ENCODE peak calls at places on chromosomes 4 and X, in nine cellular contexts. W is tibial artery, N is kidney, I is ascending aorta, F is cardiac muscle cell, J is body of pancreas, X is lung, E is heart left ventricle, H is psoas muscle. T is an unnamed sample.

GRCh38 chrX:43618376-43619205 is 37.5 kb upstream of the MAOA start:
- DNase-seq in F (no peak), H (no peak), N (no peak), J (no peak), W (no peak), X (no peak), I (no peak), E (no peak), T (no peak)

GRCh38 chr4:44150091-44150576 is 298.5 kb downstream of the KCTD8 start:
- DNase-seq in W (no peak), N (no peak), E (no peak), I (no peak), F (no peak), H (no peak), X (no peak), J (no peak), T (no peak)

GRCh38 chr4:99965173-99965572 is 15.1 kb upstream of the H2AZ1 start:
- DNase-seq in F (no peak), J (no peak), I (no peak), N (no peak), E (no peak), H (no peak), X (no peak), W (no peak), T (no peak)

GRCh38 chr4:14520171-14520570 is 482.1 kb upstream of the CPEB2 start:
- DNase-seq in W (no peak), J (no peak), E (no peak), I (no peak), F (no peak), X (no peak), N (no peak), H (no peak), T (no peak)

GRCh38 chr4:2259541-2260267 is 2.2 kb downstream of the MXD4 start:
- DNase-seq in E (peak; percentile 33), N (no peak), W (peak; percentile 67), F (no peak), X (no peak), H (peak; percentile 12), I (peak; percentile 4), J (peak; percentile 1), T (no peak)

GRCh38 chr4:176840166-176840565 is 47.4 kb upstream of the VEGFC start:
- DNase-seq in E (no peak), X (no peak), H (no peak), N (no peak), J (no peak), I (no peak), F (no peak), W (no peak), T (no peak)

GRCh38 chr4:80017125-80017854 is 55.7 kb downstream of the ANTXR2 start:
- DNase-seq in H (no peak), E (no peak), N (no peak), J (no peak), W (no peak), I (no peak), X (no peak), F (peak; percentile 5), T (no peak)

GRCh38 chrX:84441143-84441542 is 61.1 kb downstream of the HDX start:
- DNase-seq in E (no peak), I (no peak), H (no peak), N (no peak), F (no peak), J (no peak), W (no peak), X (no peak), T (no peak)

GRCh38 chr4:90281956-90282355 is 154.8 kb downstream of the CCSER1 start:
- DNase-seq in N (no peak), F (no peak), J (no peak), W (no peak), E (no peak), I (no peak), X (no peak), H (no peak), T (no peak)

GRCh38 chrX:41302293-41302868 is 31.6 kb upstream of the DDX3X start:
- DNase-seq in J (no peak), X (no peak), I (no peak), F (no peak), H (no peak), W (no peak), E (no peak), N (no peak), T (no peak)

GRCh38 chr4:89422441-89422950 is 114.9 kb upstream of the GPRIN3 start:
- DNase-seq in E (no peak), N (no peak), J (no peak), I (no peak), H (no peak), X (no peak), F (no peak), W (no peak), T (no peak)

GRCh38 chr4:41963105-41963504 is 18.5 kb upstream of the DCAF4L1 start:
- DNase-seq in W (no peak), F (peak; percentile 23), H (no peak), X (no peak), N (no peak), J (no peak), I (no peak), E (no peak), T (no peak)

GRCh38 chrX:129769467-129770154 is 10.1 kb upstream of the SASH3 start:
- DNase-seq in I (no peak), F (no peak), X (no peak), W (no peak), N (no peak), H (no peak), E (no peak), J (peak; percentile 23), T (no peak)

DNA sequence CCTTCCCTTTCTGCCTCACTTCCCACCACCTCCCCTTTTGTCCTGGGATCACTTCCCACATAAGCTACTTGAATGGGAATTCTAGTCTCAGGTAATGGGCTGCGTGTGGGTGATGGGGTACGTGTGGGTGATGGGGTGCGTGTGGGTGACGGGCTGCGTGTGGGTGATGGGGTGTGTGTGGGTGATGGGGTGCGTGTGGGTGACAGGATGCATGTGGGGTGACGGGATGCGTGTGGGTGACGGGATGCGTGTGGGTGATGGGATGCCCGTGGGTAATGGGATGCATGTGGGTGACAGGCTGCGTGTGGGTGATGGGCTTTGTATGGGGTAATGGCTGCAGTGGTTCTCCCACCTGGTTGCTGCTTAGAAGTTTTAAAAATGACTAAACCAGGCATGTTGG is 43.6 kb downstream of the EVC2 start:
- DNase-seq in X (no peak), H (no peak), E (no peak), F (no peak), I (no peak), W (no peak), J (no peak), N (no peak), T (no peak)
- H3K36me3 ChIP-seq in X (no peaks in the 10 kb centered on the region), H (no peaks in the 10 kb centered on the region), E (no peaks in the 10 kb centered on the region), F (peaks cover 5% of the 10 kb centered on the region), I (peaks cover 43% of the 10 kb centered on the region), W (peaks cover 50% of the 10 kb centered on the region), J (no peaks in the 10 kb centered on the region), N (peaks cover 13% of the 10 kb centered on the region), T (no peaks in the 10 kb centered on the region)

GRCh38 chr4:38163216-38164006 is 203.2 kb downstream of the PTTG2 start:
- DNase-seq in N (no peak), H (no peak), I (no peak), W (no peak), J (peak; percentile 32), X (no peak), E (no peak), F (no peak), T (no peak)

GRCh38 chr4:38166768-38167167 is 206.6 kb downstream of the PTTG2 start:
- DNase-seq in N (no peak), J (no peak), X (no peak), I (no peak), F (no peak), H (no peak), W (no peak), E (no peak), T (no peak)

GRCh38 chr4:38164346-38164745 is 204.1 kb downstream of the PTTG2 start:
- DNase-seq in W (no peak), X (no peak), J (no peak), F (no peak), E (no peak), I (no peak), N (no peak), H (no peak), T (no peak)

GRCh38 chr4:38169524-38169923 is 209.3 kb downstream of the PTTG2 start:
- DNase-seq in J (no peak), H (no peak), F (no peak), N (no peak), X (no peak), E (no peak), I (no peak), W (no peak), T (no peak)

GRCh38 chr4:38166082-38166481 is 205.9 kb downstream of the PTTG2 start:
- DNase-seq in F (no peak), H (no peak), N (no peak), X (no peak), W (no peak), J (peak; percentile 51), I (no peak), E (no peak), T (no peak)
- TF ChIP-seq CTCF in F (no peak), H (no peak), N (peak; percentile 23), X (no peak), W (no peak), J (no peak), I (no peak), E (no peak), T (no peak)

DNA sequence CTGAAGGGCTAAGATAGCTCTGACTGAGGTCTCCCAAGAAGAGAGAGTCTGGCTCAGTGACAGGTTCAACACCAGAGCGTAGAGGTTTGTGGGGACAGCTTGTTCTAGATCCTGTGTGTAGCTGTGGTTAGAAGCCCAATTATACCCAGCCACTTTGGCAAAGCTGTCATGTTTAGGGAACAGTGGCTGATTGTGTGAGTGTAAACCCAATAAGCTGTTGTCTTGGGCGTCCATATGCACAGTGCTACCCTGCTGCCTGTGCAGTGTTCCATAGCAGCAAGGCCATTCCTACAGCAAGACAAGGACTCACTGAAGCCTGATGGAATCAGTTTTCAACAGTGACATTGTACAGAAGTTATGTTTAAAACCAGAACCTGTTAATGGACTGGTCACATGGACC is 11.2 kb upstream of the SCRG1 start:
- DNase-seq in I (no peak), X (no peak), H (no peak), F (no peak), J (no peak), N (no peak), E (peak; percentile 32), W (no peak), T (no peak)
- H3K27ac ChIP-seq in I (no peak overlapping the region), X (no peak overlapping the region), H (no peak overlapping the region), F (no peak overlapping the region), J (no peak overlapping the region), N (no peak overlapping the region), E (no peak overlapping the region), W (no peak overlapping the region), T (no peak overlapping the region)

DNA sequence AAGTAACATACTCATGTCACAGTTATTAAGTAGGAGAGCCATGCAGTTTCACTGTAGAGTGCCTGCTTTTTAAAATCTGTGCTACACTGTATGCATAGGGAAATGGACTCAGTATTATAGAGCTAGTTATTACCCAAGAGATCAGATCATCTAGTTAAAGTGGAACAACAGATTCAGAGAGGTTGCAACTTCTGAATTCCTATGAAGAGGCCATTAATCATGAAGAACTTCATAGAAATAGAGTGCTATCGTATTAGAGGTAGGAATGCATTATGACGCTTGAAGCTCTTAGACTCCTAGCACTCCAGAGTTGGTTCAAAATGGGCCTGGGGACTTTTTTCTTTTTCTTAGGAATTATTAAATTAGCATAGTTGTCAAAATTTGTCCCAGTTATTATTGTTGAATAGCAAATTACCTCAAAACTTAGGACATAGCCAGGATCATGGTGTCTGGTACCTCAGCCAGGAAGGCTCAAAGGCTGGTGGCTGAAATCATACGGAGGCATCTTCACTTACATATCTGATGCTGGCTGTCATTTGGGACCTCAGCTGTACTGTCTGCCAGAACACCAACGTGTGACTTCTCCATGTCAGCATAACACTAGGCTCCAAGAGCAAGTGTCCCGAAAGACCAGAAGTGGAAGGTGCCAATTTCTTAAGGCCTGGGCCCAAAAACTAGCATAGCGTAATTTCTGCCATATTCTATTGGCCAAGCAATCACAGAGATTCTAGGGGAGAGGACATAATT is 125.7 kb downstream of the STAG2 start:
- DNase-seq in H (no peak), N (no peak), W (no peak), E (no peak), F (no peak), I (no peak), J (no peak), X (no peak), T (no peak)
- H3K36me3 ChIP-seq in H (no peaks in the 10 kb centered on the region), N (peaks cover 3% of the 10 kb centered on the region), W (peaks cover 17% of the 10 kb centered on the region), E (peaks cover 7% of the 10 kb centered on the region), F (peaks cover 17% of the 10 kb centered on the region), I (peaks cover 15% of the 10 kb centered on the region), J (no peaks in the 10 kb centered on the region), X (peaks cover 8% of the 10 kb centered on the region), T (no peaks in the 10 kb centered on the region)